ENCODE peak calls at places on chromosomes 1 and 21, in five cellular contexts. E, W, T, Z and S are unnamed samples.
A peak's percentile ranks its signal among the peaks of the same experiment; 100 is the strongest.

GRCh38 chr1:8671313-8671917 is 146.0 kb downstream of the RERE start:
- DNase-seq in E (no peak), Z (peak; percentile 22), T (no peak), W (no peak), S (no peak)

GRCh38 chr1:230208619-230209261 is 141.7 kb downstream of the GALNT2 start:
- DNase-seq in Z (no peak), W (no peak), T (no peak), E (no peak), S (no peak)

GRCh38 chr1:26094677-26095383 is 16.8 kb upstream of the PDIK1L start:
- DNase-seq in Z (no peak), W (peak; percentile 81), E (peak; percentile 50), T (no peak), S (no peak)

GRCh38 chr1:11927866-11928592 is 1.8 kb upstream of the KIAA2013 start:
- DNase-seq in Z (no peak), E (no peak), T (no peak), W (no peak), S (no peak)

GRCh38 chr1:207298666-207299065 is 22.8 kb upstream of the CD55 start:
- DNase-seq in W (no peak), T (no peak), E (no peak), Z (no peak), S (no peak)

GRCh38 chr1:150061632-150062101 is 5.9 kb upstream of the VPS45 start:
- DNase-seq in Z (no peak), E (no peak), W (no peak), T (peak; percentile 22), S (no peak)

GRCh38 chr1:206839857-206840256 is 25.6 kb upstream of the IL20 start:
- DNase-seq in T (no peak), E (peak; percentile 49), W (no peak), Z (no peak), S (no peak)

GRCh38 chr1:36207339-36207738 is 16.9 kb upstream of the THRAP3 start:
- DNase-seq in E (peak; percentile 92), T (peak; percentile 66), Z (no peak), W (peak; percentile 74), S (no peak)

GRCh38 chr1:211613108-211613947 is 34.4 kb upstream of the SLC30A1 start:
- DNase-seq in E (peak; percentile 95), Z (no peak), T (peak; percentile 81), W (peak; percentile 83), S (no peak)

GRCh38 chr1:33821291-33821690 is 42.6 kb upstream of the HMGB4 start:
- DNase-seq in T (no peak), E (no peak), W (no peak), Z (no peak), S (no peak)

GRCh38 chr1:116983678-116984077 is 17.9 kb upstream of the CD101 start:
- DNase-seq in E (no peak), Z (no peak), W (no peak), T (no peak), S (no peak)

GRCh38 chr1:76425843-76426145 is 351.2 kb downstream of the ST6GALNAC3 start:
- DNase-seq in W (no peak), E (no peak), T (no peak), Z (no peak), S (no peak)

GRCh38 chr1:197928849-197929336 is 11.7 kb downstream of the LHX9 start:
- DNase-seq in Z (no peak), W (no peak), E (no peak), T (no peak), S (no peak)
- H3K4me3 ChIP-seq in Z (no peak overlapping the region), W (no peak overlapping the region), E (no peak overlapping the region), T (no peak overlapping the region), S (no peak overlapping the region)

GRCh38 chr1:109250454-109251276 is 1.3 kb downstream of the CELSR2 start:
- DNase-seq in Z (no peak), T (no peak), W (peak; percentile 49), E (peak; percentile 33), S (peak; percentile 6)
- H3K27ac ChIP-seq in Z (no peak overlapping the region), T (no peak overlapping the region), W (no peak overlapping the region), E (no peak overlapping the region), S (no peak overlapping the region)

GRCh38 chr1:42945171-42945570 is 13.5 kb downstream of the SLC2A1 start:
- DNase-seq in E (no peak), Z (no peak), W (no peak), T (no peak), S (peak; percentile 32)
- H3K4me1 ChIP-seq in E (peaks cover 1% of the 10 kb centered on the region), Z (peaks cover 93% of the 10 kb centered on the region), W (peaks cover 22% of the 10 kb centered on the region), T (peaks cover 98% of the 10 kb centered on the region), S (peaks cover 80% of the 10 kb centered on the region)

GRCh38 chr1:100722211-100722610 is 2.7 kb downstream of the VCAM1 start:
- DNase-seq in T (no peak), Z (no peak), W (no peak), E (no peak), S (no peak)
- H3K4me3 ChIP-seq in T (peak overlapping the region; percentile 44), Z (no peak overlapping the region), W (peak overlapping the region; percentile 55), E (peak overlapping the region; percentile 41), S (no peak overlapping the region)

GRCh38 chr21:44357064-44357837 is 3.8 kb downstream of the TRPM2 start:
- DNase-seq in E (no peak), W (no peak), Z (no peak), T (no peak), S (no peak)

GRCh38 chr21:44353200-44353970 is at the start of gene TRPM2:
- DNase-seq in E (peak; percentile 82), W (peak; percentile 88), T (no peak), Z (peak; percentile 39), S (no peak)

GRCh38 chr21:44354775-44355771 is 1.7 kb downstream of the TRPM2 start:
- DNase-seq in Z (no peak), E (no peak), T (no peak), W (no peak), S (no peak)

GRCh38 chr21:44354001-44354405 is 582 bp downstream of the TRPM2 start:
- DNase-seq in E (no peak), T (no peak), W (peak; percentile 86), Z (no peak), S (no peak)

DNA sequence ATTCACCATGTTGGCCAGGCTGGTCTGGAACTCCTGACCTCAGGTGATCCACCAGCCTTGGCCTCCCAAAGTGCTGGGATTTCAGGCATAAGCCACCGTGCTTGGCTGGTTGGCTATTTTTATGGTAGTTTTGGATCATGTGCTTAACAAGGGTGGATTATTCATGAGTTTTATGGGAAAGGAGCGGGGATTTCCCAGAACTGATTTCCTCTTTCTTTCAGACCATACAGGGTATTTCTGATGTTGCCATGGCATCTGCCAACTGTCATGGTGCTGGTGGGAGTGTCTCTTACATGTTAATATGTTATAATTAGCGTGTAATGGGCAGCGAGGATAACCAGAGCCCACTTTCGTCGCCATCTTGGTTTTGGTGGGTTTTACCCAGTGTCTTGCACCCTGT is 3.2 kb downstream of the TRPM2 start:
- DNase-seq in Z (no peak), E (no peak), W (no peak), T (no peak), S (no peak)
- H3K27ac ChIP-seq in Z (no peak overlapping the region), E (no peak overlapping the region), W (no peak overlapping the region), T (no peak overlapping the region), S (no peak overlapping the region)

DNA sequence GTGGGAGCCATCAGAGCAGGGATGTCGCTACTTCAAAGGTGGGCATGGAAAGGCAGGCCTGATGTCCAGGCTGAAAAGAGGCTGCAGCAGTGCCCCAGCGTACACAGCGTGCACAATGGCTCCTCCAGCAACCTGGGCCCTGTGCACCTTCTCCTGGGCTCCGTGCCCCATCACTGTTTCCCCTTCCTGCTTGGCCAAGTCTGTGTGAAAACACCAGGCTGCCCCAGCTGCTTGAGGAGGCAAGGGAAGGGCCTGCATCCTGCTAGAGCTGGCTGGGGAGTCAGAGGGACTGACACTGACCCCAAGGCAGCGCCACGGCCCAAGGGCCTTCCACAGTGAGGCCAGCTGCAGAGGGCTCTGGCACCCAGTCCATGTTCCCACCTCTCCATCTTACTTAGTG is 33.4 kb downstream of the SDC3 start:
- DNase-seq in Z (no peak), T (no peak), E (no peak), W (no peak), S (no peak)
- H3K4me1 ChIP-seq in Z (peaks cover 6% of the 10 kb centered on the region), T (peaks cover 37% of the 10 kb centered on the region), E (no peaks in the 10 kb centered on the region), W (no peaks in the 10 kb centered on the region), S (no peaks in the 10 kb centered on the region)